ENCODE peak calls at places on chromosomes 13 and 19, in nine cellular contexts. H, P, G, J, O, N, D, T and M are unnamed samples.
A peak's percentile ranks its signal among the peaks of the same experiment; 100 is the strongest.

GRCh38 chr13:60043262-60043661 is 120.5 kb downstream of the DIAPH3 start:
- DNase-seq in H (no peak), P (no peak), G (peak; percentile 37), J (no peak), O (no peak), N (no peak), D (no peak), T (no peak), M (no peak)

GRCh38 chr19:54047626-54048025 is 16.1 kb downstream of the VSTM1 start:
- DNase-seq in H (no peak), P (no peak), G (no peak), J (no peak), O (no peak), N (no peak), D (no peak), T (no peak), M (no peak)

GRCh38 chr13:72535076-72535475 is 192.4 kb downstream of the MZT1 start:
- DNase-seq in H (no peak), P (no peak), G (no peak), J (no peak), O (no peak), N (no peak), D (no peak), T (no peak), M (no peak)

GRCh38 chr19:10688545-10689280 is 12.5 kb upstream of the QTRT1 start:
- DNase-seq in H (no peak), P (no peak), G (no peak), J (no peak), O (no peak), N (no peak), D (no peak), T (no peak), M (no peak)

GRCh38 chr19:53463263-53463662 is 4.3 kb upstream of the ZNF813 start:
- DNase-seq in H (no peak), P (no peak), G (peak; percentile 13), J (no peak), O (no peak), N (no peak), D (no peak), T (peak; percentile 73), M (no peak)

GRCh38 chr19:50050406-50051223 is 24.8 kb downstream of the ZNF473 start:
- DNase-seq in H (peak; percentile 13), P (peak; percentile 91), G (peak; percentile 78), J (peak; percentile 77), O (peak; percentile 87), N (peak; percentile 55), D (peak; percentile 91), T (peak; percentile 85), M (peak; percentile 80)

GRCh38 chr19:14821958-14822357 is 13.0 kb downstream of the OR7A5 start:
- DNase-seq in H (no peak), P (no peak), G (no peak), J (no peak), O (no peak), N (no peak), D (no peak), T (no peak), M (no peak)

GRCh38 chr19:32421589-32422361 is 16.2 kb downstream of the DPY19L3 start:
- DNase-seq in H (no peak), P (no peak), G (no peak), J (no peak), O (no peak), N (no peak), D (no peak), T (no peak), M (no peak)

GRCh38 chr19:46297700-46298476 is 1.0 kb downstream of the HIF3A start:
- DNase-seq in H (no peak), P (peak; percentile 91), G (peak; percentile 92), J (no peak), O (peak; percentile 47), N (peak; percentile 50), D (no peak), T (no peak), M (no peak)

DNA sequence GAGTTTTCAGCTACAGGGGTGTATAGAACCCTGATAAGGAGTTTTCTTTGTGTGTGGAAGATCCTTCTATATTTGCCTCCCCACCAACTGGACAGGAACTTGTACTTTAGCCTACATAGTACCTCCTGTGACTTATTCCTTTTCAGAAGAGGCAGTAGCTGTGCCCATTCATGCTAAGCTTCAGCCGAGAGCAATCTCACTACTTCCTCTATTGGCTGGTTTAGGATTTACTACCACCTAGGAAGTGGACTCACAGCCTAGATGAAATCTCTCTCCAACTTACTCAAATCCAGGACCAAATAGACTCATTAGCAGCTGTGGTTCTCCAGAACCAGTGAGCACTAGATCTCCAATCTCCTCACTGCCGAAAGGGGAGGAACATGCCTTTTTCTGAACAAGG is 2.3 kb upstream of the REX1BD start:
- DNase-seq in H (no peak), P (no peak), G (no peak), J (no peak), O (no peak), N (no peak), D (no peak), T (no peak), M (no peak)
- TF ChIP-seq CTCF in H (peak; percentile 13), P (no peak), G (no peak), J (no peak), O (no peak), N (no peak), D (no peak), T (no peak), M (no peak)

DNA sequence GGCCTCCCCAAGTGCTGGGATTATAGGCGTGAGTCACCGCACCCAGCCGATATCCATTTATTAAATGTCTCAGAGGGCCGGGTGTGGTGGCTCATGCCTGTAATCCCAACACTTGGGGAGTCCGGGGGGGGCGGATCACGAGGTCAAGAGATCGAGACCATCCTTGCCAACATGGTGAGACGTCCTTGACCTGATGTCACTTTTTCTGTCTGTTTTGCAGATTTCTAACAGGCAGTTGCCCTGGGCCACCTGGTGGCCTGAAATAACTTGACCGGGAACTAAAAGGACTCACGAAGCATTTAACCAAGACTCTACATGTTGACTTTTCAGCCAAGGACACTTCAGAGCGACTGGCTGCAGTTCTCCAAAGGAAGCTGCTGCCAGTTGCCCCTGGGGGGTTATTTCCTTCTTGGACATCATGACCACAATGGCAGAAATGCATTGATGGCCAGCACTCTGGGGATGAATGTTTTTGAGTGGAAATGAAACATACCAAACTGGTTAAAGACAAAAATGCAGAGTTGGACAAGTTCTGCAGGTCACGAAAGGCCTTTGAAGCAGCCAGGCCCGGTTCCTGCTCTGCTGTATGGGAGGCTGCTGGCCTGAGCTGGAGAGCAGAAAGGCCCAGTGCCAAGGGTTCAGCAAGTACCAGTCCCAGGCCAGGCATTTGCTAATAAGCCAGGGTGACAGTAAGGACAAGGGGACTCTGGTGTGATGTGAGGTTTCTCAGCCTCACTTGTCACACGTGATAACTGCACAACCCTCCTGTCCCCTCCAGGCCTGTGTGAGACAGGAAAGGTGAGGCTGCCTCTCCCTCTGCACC is 8.3 kb downstream of the ZNF837 start:
- DNase-seq in H (no peak), P (no peak), G (no peak), J (no peak), O (no peak), N (no peak), D (peak; percentile 52), T (no peak), M (no peak)
- TF ChIP-seq CTCF in H (peak; percentile 20), P (no peak), G (no peak), J (no peak), O (no peak), N (no peak), D (no peak), T (no peak), M (no peak)

DNA sequence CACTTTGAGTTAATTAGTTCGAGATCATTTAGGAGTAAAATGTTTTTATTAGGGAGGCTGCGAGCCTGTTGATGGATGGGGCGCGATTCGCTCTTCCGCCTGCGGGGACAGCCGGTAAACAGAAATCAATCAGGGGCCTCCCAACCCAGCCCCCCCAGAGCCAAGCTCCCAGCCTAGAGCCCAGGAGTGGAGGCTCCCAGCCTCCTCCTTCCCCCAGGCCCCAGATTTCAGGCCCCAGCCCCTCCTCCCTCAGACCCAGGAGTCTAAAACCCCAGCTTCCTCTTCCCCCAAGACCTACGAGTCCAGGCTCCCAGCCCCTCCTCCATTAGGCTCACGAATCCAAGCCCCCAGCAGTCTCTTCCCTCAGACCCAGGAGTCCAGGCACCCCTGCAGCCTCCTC is 9.7 kb upstream of the ERFL start:
- DNase-seq in H (no peak), P (no peak), G (no peak), J (no peak), O (no peak), N (no peak), D (peak; percentile 58), T (no peak), M (no peak)
- TF ChIP-seq CTCF in H (no peak), P (no peak), G (no peak), J (no peak), O (no peak), N (no peak), D (no peak), T (peak; percentile 8), M (no peak)

GRCh38 chr13:105936816-105937215 is 598.6 kb downstream of the EFNB2 start:
- DNase-seq in H (no peak), P (no peak), G (no peak), J (no peak), O (no peak), N (no peak), D (no peak), T (no peak), M (no peak)
- TF ChIP-seq CTCF in H (no peak), P (no peak), G (no peak), J (no peak), O (no peak), N (no peak), D (no peak), T (no peak), M (no peak)